ENCODE peak calls at places on chromosome 5, in seven cellular contexts. R is A549, P is HepG2, F is HCT116, V is K562, G is GM12878, S is H1. T is an unnamed sample.

GRCh38 chr5:154567155-154567554 is 89.1 kb upstream of the HAND1 start:
- DNase-seq in R (no peak), P (no peak), F (no peak), V (no peak), G (no peak), S (no peak), T (no peak)

GRCh38 chr5:60611099-60611719 is 88.8 kb downstream of the DEPDC1B start:
- DNase-seq in R (no peak), P (no peak), F (no peak), V (peak), G (no peak), S (no peak), T (no peak)

GRCh38 chr5:68500828-68501227 is 285.3 kb downstream of the PIK3R1 start:
- DNase-seq in R (no peak), P (no peak), F (no peak), V (no peak), G (no peak), S (no peak), T (no peak)

GRCh38 chr5:132459983-132460834 is 30.4 kb downstream of the IRF1 start:
- DNase-seq in R (no peak), P (no peak), F (no peak), V (peak), G (no peak), S (no peak), T (no peak)

GRCh38 chr5:38616061-38616460 is 59.6 kb upstream of the LIFR start:
- DNase-seq in R (no peak), P (no peak), F (no peak), V (no peak), G (no peak), S (no peak), T (no peak)

GRCh38 chr5:169988947-169989346 is 8.7 kb upstream of the INSYN2B start:
- DNase-seq in R (peak), P (no peak), F (no peak), V (no peak), G (no peak), S (no peak), T (no peak)

GRCh38 chr5:171750316-171750788 is 35.3 kb upstream of the SMIM23 start:
- DNase-seq in R (peak), P (peak), F (peak), V (peak), G (no peak), S (no peak), T (peak)

GRCh38 chr5:132813599-132814440 is 718 bp downstream of the SOWAHA start:
- DNase-seq in R (peak), P (no peak), F (no peak), V (no peak), G (no peak), S (no peak), T (peak)

GRCh38 chr5:93735378-93735777 is 6.0 kb downstream of the POU5F2 start:
- DNase-seq in R (no peak), P (no peak), F (no peak), V (no peak), G (no peak), S (no peak), T (no peak)

GRCh38 chr5:40988761-40989510 is 79.6 kb downstream of the C7 start:
- DNase-seq in R (peak), P (peak), F (no peak), V (no peak), G (no peak), S (no peak), T (no peak)

GRCh38 chr5:163508753-163509152 is 3.3 kb downstream of the MAT2B start:
- DNase-seq in R (no peak), P (no peak), F (no peak), V (no peak), G (no peak), S (no peak), T (no peak)

GRCh38 chr5:2921651-2922050 is 170.2 kb upstream of the IRX2 start:
- DNase-seq in R (no peak), P (no peak), F (no peak), V (no peak), G (no peak), S (no peak), T (no peak)

GRCh38 chr5:53360811-53361210 is 119.6 kb upstream of the FST start:
- DNase-seq in R (peak), P (no peak), F (peak), V (no peak), G (no peak), S (no peak), T (no peak)

GRCh38 chr5:125476888-125477585 is 730.6 kb upstream of the ZNF608 start:
- DNase-seq in R (no peak), P (no peak), F (no peak), V (no peak), G (no peak), S (no peak), T (no peak)

GRCh38 chr5:55903121-55903701 is 52.1 kb downstream of the IL31RA start:
- DNase-seq in R (peak), P (no peak), F (no peak), V (peak), G (peak), S (no peak), T (no peak)

GRCh38 chr5:174769005-174769404 is 44.6 kb downstream of the MSX2 start:
- DNase-seq in R (no peak), P (no peak), F (no peak), V (no peak), G (no peak), S (no peak), T (no peak)

GRCh38 chr5:139108056-139108811 is 89.9 kb downstream of the SIL1 start:
- DNase-seq in R (no peak), P (no peak), F (no peak), V (no peak), G (no peak), S (no peak), T (no peak)

GRCh38 chr5:22835630-22836029 is 17.5 kb downstream of the CDH12 start:
- DNase-seq in R (no peak), P (no peak), F (no peak), V (no peak), G (no peak), S (no peak), T (no peak)

GRCh38 chr5:42718591-42718990 is 38.0 kb upstream of the CCDC152 start:
- DNase-seq in R (no peak), P (no peak), F (no peak), V (no peak), G (peak), S (no peak), T (no peak)

GRCh38 chr5:123545506-123545905 is 33.5 kb downstream of the CSNK1G3 start:
- DNase-seq in R (peak), P (no peak), F (no peak), V (peak), G (no peak), S (no peak), T (no peak)

GRCh38 chr5:176609724-176610429 is at the start of gene GPRIN1:
- DNase-seq in R (peak), P (peak), F (peak), V (peak), G (no peak), S (no peak), T (peak)

GRCh38 chr5:136080483-136081180 is 51.8 kb downstream of the TGFBI start:
- DNase-seq in R (peak), P (no peak), F (peak), V (peak), G (peak), S (peak), T (no peak)

GRCh38 chr5:7869474-7870136 is 657 bp downstream of the MTRR start:
- DNase-seq in R (no peak), P (no peak), F (no peak), V (peak), G (no peak), S (no peak), T (peak)

GRCh38 chr5:157267766-157268480 is 2.0 kb downstream of the CYFIP2 start:
- DNase-seq in R (no peak), P (no peak), F (no peak), V (no peak), G (no peak), S (no peak), T (no peak)

GRCh38 chr5:15013654-15014463 is 142.3 kb upstream of the ANKH start:
- DNase-seq in R (peak), P (peak), F (peak), V (peak), G (no peak), S (no peak), T (peak)

GRCh38 chr5:111134080-111134479 is 41.9 kb downstream of the WDR36 start:
- DNase-seq in R (no peak), P (no peak), F (no peak), V (no peak), G (no peak), S (no peak), T (no peak)

GRCh38 chr5:181173420-181174342 is 26.3 kb downstream of the OR2V2 start:
- DNase-seq in R (peak), P (peak), F (peak), V (peak), G (peak), S (peak), T (peak)

GRCh38 chr5:84248013-84248412 is 136.7 kb downstream of the EDIL3 start:
- DNase-seq in R (peak), P (no peak), F (no peak), V (no peak), G (no peak), S (no peak), T (no peak)
- TF ChIP-seq MAX in R (no peak), P (no peak), F (no peak), V (no peak), G (no peak), S (no peak), T (no peak)

DNA sequence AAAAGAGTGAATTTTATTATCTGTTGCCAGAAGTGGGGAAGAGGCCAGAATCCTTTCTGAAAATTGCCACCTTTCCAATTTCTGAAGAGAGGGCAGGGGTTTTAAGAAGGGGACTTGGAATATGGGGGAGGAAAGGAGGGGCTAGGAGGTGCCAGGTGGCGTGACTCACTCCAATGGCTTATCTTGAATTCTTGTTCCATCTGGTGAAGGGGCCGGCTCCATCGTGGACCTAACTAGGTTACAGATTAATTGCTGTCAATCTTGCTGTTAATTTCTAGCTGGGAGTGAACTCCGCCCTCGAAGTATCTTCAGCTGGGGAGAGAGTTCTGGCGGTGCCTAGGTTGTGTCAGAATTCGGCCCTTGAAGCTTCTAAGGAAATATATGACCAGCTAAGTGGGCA is 138.7 kb downstream of the YTHDC2 start:
- DNase-seq in R (no peak), P (no peak), F (no peak), V (peak), G (no peak), S (no peak), T (no peak)
- TF ChIP-seq RAD21 in R (no peak), P (no peak), F (no peak), V (no peak), G (no peak), S (no peak), T (no peak)

DNA sequence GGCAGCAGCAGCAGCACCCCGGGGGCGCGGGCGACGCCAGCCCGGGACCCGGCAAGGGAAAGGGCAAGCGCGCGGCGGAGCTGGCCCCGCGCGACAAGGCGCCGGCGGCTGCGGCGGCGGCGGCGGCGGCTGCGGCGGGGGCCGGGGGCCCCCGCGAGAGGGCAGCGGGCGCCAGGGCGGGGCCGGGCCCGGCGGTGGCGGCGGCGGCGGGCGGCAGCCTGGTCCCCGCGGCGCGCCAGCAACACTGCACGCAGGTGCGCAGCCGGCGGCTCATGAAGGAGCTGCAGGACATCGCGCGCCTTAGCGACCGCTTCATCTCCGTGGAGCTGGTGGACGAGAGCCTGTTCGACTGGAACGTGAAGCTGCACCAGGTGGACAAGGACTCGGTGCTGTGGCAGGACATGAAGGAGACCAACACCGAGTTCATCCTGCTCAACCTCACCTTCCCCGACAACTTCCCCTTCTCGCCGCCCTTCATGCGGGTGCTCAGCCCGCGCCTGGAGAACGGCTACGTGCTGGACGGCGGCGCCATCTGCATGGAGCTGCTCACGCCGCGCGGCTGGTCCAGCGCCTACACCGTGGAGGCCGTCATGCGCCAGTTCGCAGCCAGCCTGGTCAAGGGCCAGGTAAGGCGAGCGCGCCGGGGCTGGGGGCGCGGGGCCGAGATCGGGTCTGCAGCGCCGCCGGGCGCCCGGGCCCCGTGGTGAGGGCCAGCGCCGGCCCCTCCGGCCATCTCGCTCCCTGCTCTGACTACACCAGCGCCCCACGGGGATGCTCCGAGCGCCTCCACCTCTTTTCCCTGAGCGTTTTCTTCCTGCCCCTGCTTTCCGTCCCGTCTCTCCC is at the start of gene UBE2QL1:
- DNase-seq in R (peak), P (no peak), F (no peak), V (peak), G (no peak), S (no peak), T (peak)
- H3K4me3 ChIP-seq in R (peak), P (no peak), F (no peak), V (no peak), G (peak), S (peak), T (peak)

GRCh38 chr5:107935641-107936040 is 264.9 kb upstream of the EFNA5 start:
- DNase-seq in R (no peak), P (no peak), F (no peak), V (no peak), G (no peak), S (no peak), T (no peak)
- TF ChIP-seq MAX in R (no peak), P (no peak), F (no peak), V (no peak), G (no peak), S (no peak), T (no peak)

T was measured in SK-N-SH.